ENCODE peak calls at places on chromosomes 4 and X, in ten cellular contexts. U is kidney, H is lower leg skin, I is colonic mucosa, D is GM13977, M is fibroblast of mammary gland, B is upper lobe of left lung, N is BJ, P is AG09319, O is Peyer's patch. A is an unnamed sample.

GRCh38 chr4:32440391-32440790 is 1720.2 kb downstream of the PCDH7 start:
- DNase-seq in I (no peak), M (no peak), P (no peak), O (no peak), B (no peak), U (no peak), N (no peak), D (no peak), H (no peak), A (no peak)

GRCh38 chr4:24471623-24472510 is 112.5 kb downstream of the DHX15 start:
- DNase-seq in B (no peak), O (no peak), M (no peak), N (no peak), I (peak; percentile 34), U (peak; percentile 76), H (no peak), D (peak; percentile 63), P (no peak), A (no peak)

GRCh38 chr4:99414401-99414800 is 20.7 kb downstream of the ADH7 start:
- DNase-seq in I (peak; percentile 58), M (peak; percentile 46), H (no peak), P (no peak), O (no peak), N (no peak), U (no peak), B (no peak), D (no peak), A (no peak)

GRCh38 chr4:134531013-134531412 is 329.4 kb upstream of the PABPC4L start:
- DNase-seq in D (no peak), U (no peak), I (no peak), H (no peak), M (no peak), N (no peak), B (no peak), O (no peak), P (no peak), A (no peak)

GRCh38 chrX:10167573-10167972 is 10.8 kb downstream of the CLCN4 start:
- DNase-seq in B (no peak), D (no peak), H (no peak), M (no peak), I (no peak), P (no peak), U (no peak), O (no peak), N (no peak), A (no peak)

GRCh38 chrX:47608130-47608810 is 11.4 kb downstream of the SYN1 start:
- DNase-seq in U (no peak), D (no peak), M (no peak), H (no peak), O (peak; percentile 30), P (no peak), B (no peak), I (no peak), N (no peak), A (no peak)

GRCh38 chr4:37400326-37400881 is 155.9 kb downstream of the NWD2 start:
- DNase-seq in D (peak; percentile 23), B (no peak), N (no peak), U (no peak), O (no peak), M (no peak), P (no peak), H (no peak), I (no peak), A (no peak)

GRCh38 chrX:36414056-36414455 is 494.5 kb downstream of the CFAP47 start:
- DNase-seq in I (no peak), O (no peak), D (no peak), U (no peak), P (no peak), M (no peak), B (no peak), N (no peak), H (no peak), A (no peak)

GRCh38 chr4:48017108-48017527 is 546 bp downstream of the NIPAL1 start:
- DNase-seq in B (peak; percentile 34), N (no peak), I (peak; percentile 63), D (peak; percentile 45), M (peak; percentile 72), P (no peak), U (peak; percentile 85), O (peak; percentile 78), H (peak; percentile 28), A (no peak)

DNA sequence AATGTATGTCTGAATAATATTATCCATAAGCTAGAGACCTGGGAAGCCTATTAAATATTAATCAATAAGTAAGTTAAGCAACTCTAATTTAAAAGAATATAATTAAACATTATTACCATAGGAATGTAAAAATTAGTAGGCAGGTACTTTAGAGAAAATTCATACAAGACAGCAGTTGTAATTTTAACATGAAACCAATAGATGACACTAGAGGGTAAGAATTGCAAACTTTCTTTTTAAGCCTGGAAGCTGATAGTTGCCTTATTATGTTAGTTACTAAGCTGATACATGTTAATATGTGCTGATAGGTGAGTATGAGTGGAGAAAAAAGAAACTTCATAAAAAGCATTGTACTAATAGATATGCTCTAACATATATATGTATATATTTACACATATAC is 1157.4 kb downstream of the FAM133A start:
- DNase-seq in I (no peak), D (peak; percentile 10), B (no peak), P (no peak), M (peak; percentile 28), N (no peak), U (no peak), H (no peak), O (no peak), A (no peak)
- TF ChIP-seq CTCF in I (no peak), D (peak; percentile 42), B (no peak), P (peak; percentile 26), M (peak; percentile 47), N (peak; percentile 21), U (peak; percentile 13), H (no peak), O (no peak), A (no peak)

GRCh38 chr4:120406960-120407359 is 340.3 kb upstream of the MAD2L1 start:
- DNase-seq in U (no peak), O (no peak), D (no peak), M (no peak), P (no peak), H (no peak), B (no peak), N (no peak), I (no peak), A (no peak)
- TF ChIP-seq CTCF in U (no peak), O (no peak), D (no peak), M (no peak), P (no peak), H (no peak), B (no peak), N (no peak), I (no peak), A (no peak)

GRCh38 chrX:20637351-20637750 is 370.6 kb upstream of the RPS6KA3 start:
- DNase-seq in I (no peak), U (no peak), N (no peak), H (no peak), M (no peak), D (no peak), P (no peak), O (no peak), B (no peak), A (no peak)
- TF ChIP-seq CTCF in I (no peak), U (no peak), N (no peak), H (no peak), M (no peak), D (no peak), P (no peak), O (no peak), B (no peak), A (no peak)

GRCh38 chrX:130025256-130025655 is 42.8 kb downstream of the BCORL1 start:
- DNase-seq in U (no peak), M (no peak), I (no peak), D (no peak), H (no peak), P (no peak), O (no peak), N (no peak), B (no peak), A (no peak)
- TF ChIP-seq CTCF in U (no peak), M (no peak), I (no peak), D (no peak), H (no peak), P (no peak), O (no peak), N (no peak), B (no peak), A (no peak)

GRCh38 chr4:165331316-165331715 is 3.8 kb downstream of the MSMO1 start:
- DNase-seq in B (no peak), H (no peak), P (no peak), M (no peak), I (no peak), U (no peak), O (no peak), D (no peak), N (no peak), A (no peak)
- TF ChIP-seq CTCF in B (no peak), H (no peak), P (no peak), M (no peak), I (no peak), U (no peak), O (no peak), D (no peak), N (no peak), A (no peak)

GRCh38 chrX:40031861-40032422 is 65.8 kb downstream of the BCOR start:
- DNase-seq in D (no peak), U (no peak), I (no peak), H (no peak), N (no peak), O (no peak), P (no peak), M (no peak), B (no peak), A (no peak)
- TF ChIP-seq CTCF in D (no peak), U (no peak), I (no peak), H (no peak), N (no peak), O (no peak), P (no peak), M (no peak), B (no peak), A (no peak)

GRCh38 chrX:45258741-45259402 is 58.2 kb upstream of the DIPK2B start:
- DNase-seq in O (peak; percentile 62), N (no peak), P (no peak), H (no peak), D (no peak), B (no peak), I (peak; percentile 68), U (no peak), M (no peak), A (no peak)

GRCh38 chrX:45264865-45265264 is 64.2 kb upstream of the DIPK2B start:
- DNase-seq in O (no peak), N (no peak), B (no peak), I (no peak), M (peak; percentile 4), U (no peak), P (no peak), D (no peak), H (no peak), A (no peak)

GRCh38 chrX:45266456-45266855 is 65.8 kb upstream of the DIPK2B start:
- DNase-seq in H (no peak), M (peak; percentile 5), N (no peak), B (no peak), P (no peak), U (no peak), D (no peak), O (no peak), I (no peak), A (no peak)

DNA sequence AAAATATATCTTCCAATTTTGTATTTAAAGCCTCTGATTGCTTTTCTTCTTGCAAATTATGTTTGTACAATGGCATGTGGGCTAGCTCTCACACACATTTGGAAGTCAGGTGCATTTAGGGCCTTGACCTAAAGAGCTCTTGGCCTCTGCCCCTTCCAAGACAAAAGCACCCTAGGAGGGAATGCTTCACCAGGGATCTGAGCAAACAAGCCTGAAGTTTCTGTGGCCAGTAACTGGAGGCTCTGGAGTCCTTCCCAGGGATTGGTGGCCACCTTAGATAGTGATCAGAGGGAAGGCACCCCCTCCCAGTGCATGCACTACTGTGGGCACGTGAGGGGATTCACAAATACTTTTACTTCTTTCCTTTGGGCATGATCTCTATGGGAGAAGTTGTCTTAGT is 60.3 kb upstream of the DIPK2B start:
- DNase-seq in B (no peak), N (no peak), D (no peak), I (no peak), H (no peak), O (no peak), P (no peak), U (no peak), M (no peak), A (no peak)
- TF ChIP-seq CTCF in B (no peak), N (no peak), D (no peak), I (no peak), H (no peak), O (no peak), P (no peak), U (no peak), M (no peak), A (no peak)